ENCODE peak calls at places on chromosomes 5 and 9, in six cellular contexts. G is spleen, R is upper lobe of right lung, L is fibroblast of lung, E is HCT116, U is aorta. P is an unnamed sample.

GRCh38 chr9:16131269-16131668 is 578.4 kb downstream of the CCDC171 start:
- DNase-seq in G (no peak), R (no peak), L (peak; percentile 61), E (no peak), U (no peak), P (no peak)

GRCh38 chr9:126638571-126639132 is 24.9 kb downstream of the LMX1B start:
- DNase-seq in G (no peak), R (no peak), L (no peak), E (no peak), U (no peak), P (no peak)

GRCh38 chr5:137442660-137443059 is 56.5 kb downstream of the SPOCK1 start:
- DNase-seq in G (no peak), R (no peak), L (no peak), E (no peak), U (no peak), P (no peak)

GRCh38 chr9:87354176-87354575 is 143.5 kb upstream of the DAPK1 start:
- DNase-seq in G (no peak), R (no peak), L (no peak), E (no peak), U (no peak), P (no peak)

GRCh38 chr5:12242960-12243888 is 339.0 kb upstream of the CTNND2 start:
- DNase-seq in G (no peak), R (no peak), L (peak; percentile 58), E (no peak), U (no peak), P (no peak)

GRCh38 chr9:8895498-8896224 is 1096.1 kb upstream of the DMAC1 start:
- DNase-seq in G (no peak), R (no peak), L (peak; percentile 30), E (no peak), U (no peak), P (no peak)

GRCh38 chr5:38793099-38793498 is 52.7 kb upstream of the OSMR start:
- DNase-seq in G (no peak), R (no peak), L (no peak), E (no peak), U (no peak), P (no peak)

GRCh38 chr9:86242012-86242411 is 17.4 kb downstream of the C9orf153 start:
- DNase-seq in G (no peak), R (no peak), L (no peak), E (no peak), U (no peak), P (no peak)

GRCh38 chr9:135815433-135816178 is 91.7 kb downstream of the CAMSAP1 start:
- DNase-seq in G (peak; percentile 65), R (peak; percentile 39), L (no peak), E (no peak), U (peak; percentile 52), P (no peak)

GRCh38 chr5:78985407-78986223 is 505 bp upstream of the ARSB start:
- DNase-seq in G (peak; percentile 81), R (no peak), L (peak; percentile 79), E (no peak), U (peak; percentile 74), P (peak; percentile 55)

GRCh38 chr5:159899067-159900049 is 16.9 kb upstream of the ADRA1B start:
- DNase-seq in G (no peak), R (no peak), L (peak; percentile 78), E (no peak), U (no peak), P (no peak)

GRCh38 chr9:2559212-2560152 is 62.1 kb upstream of the VLDLR start:
- DNase-seq in G (no peak), R (no peak), L (peak; percentile 98), E (no peak), U (peak; percentile 81), P (peak; percentile 78)

GRCh38 chr9:25709941-25710340 is 31.7 kb upstream of the TUSC1 start:
- DNase-seq in G (no peak), R (no peak), L (no peak), E (no peak), U (no peak), P (no peak)

GRCh38 chr5:776862-777711 is 7.4 kb downstream of the ZDHHC11B start:
- DNase-seq in G (peak; percentile 51), R (no peak), L (no peak), E (no peak), U (peak; percentile 84), P (peak; percentile 45)

GRCh38 chr5:380701-381309 is 59.3 kb downstream of the AHRR start:
- DNase-seq in G (peak; percentile 21), R (peak; percentile 22), L (no peak), E (no peak), U (peak; percentile 9), P (no peak)

GRCh38 chr5:103298557-103298956 is 40.0 kb downstream of the MACIR start:
- DNase-seq in G (no peak), R (no peak), L (no peak), E (no peak), U (no peak), P (no peak)

GRCh38 chr9:27054125-27054524 is 48.7 kb upstream of the LRRC19 start:
- DNase-seq in G (no peak), R (no peak), L (no peak), E (no peak), U (no peak), P (no peak)

GRCh38 chr5:176447538-176447981 is 625 bp upstream of the FAF2 start:
- DNase-seq in G (peak; percentile 93), R (no peak), L (no peak), E (no peak), U (peak; percentile 86), P (peak; percentile 80)

GRCh38 chr5:124263680-124264491 is 482.6 kb downstream of the ZNF608 start:
- DNase-seq in G (no peak), R (no peak), L (no peak), E (no peak), U (no peak), P (no peak)

GRCh38 chr9:105690742-105691141 is 3.6 kb upstream of the TMEM38B start:
- DNase-seq in G (no peak), R (no peak), L (no peak), E (no peak), U (no peak), P (no peak)

GRCh38 chr9:106639873-106640568 is 222.9 kb upstream of the ZNF462 start:
- DNase-seq in G (no peak), R (no peak), L (no peak), E (no peak), U (no peak), P (no peak)

GRCh38 chr5:56814963-56815656 is at the start of gene MAP3K1:
- DNase-seq in G (peak; percentile 97), R (peak; percentile 95), L (peak; percentile 60), E (no peak), U (peak; percentile 93), P (peak; percentile 92)

GRCh38 chr5:9869616-9870288 is 239.6 kb upstream of the TAS2R1 start:
- DNase-seq in G (no peak), R (no peak), L (peak; percentile 84), E (no peak), U (no peak), P (no peak)

GRCh38 chr5:5683174-5683573 is 260.7 kb downstream of the ICE1 start:
- DNase-seq in G (no peak), R (no peak), L (no peak), E (no peak), U (no peak), P (no peak)

GRCh38 chr5:65840071-65840470 is 86.3 kb upstream of the ERBIN start:
- DNase-seq in G (no peak), R (no peak), L (no peak), E (no peak), U (no peak), P (no peak)

GRCh38 chr9:20620658-20621552 is 1.4 kb downstream of the MLLT3 start:
- DNase-seq in G (peak; percentile 86), R (peak; percentile 73), L (peak; percentile 45), E (no peak), U (peak; percentile 82), P (peak; percentile 39)

GRCh38 chr5:178203670-178204204 is 596 bp upstream of the HNRNPAB start:
- DNase-seq in G (no peak), R (no peak), L (no peak), E (no peak), U (no peak), P (no peak)

GRCh38 chr5:172179032-172179989 is 8.7 kb downstream of the STK10 start:
- DNase-seq in G (peak; percentile 82), R (no peak), L (peak; percentile 71), E (no peak), U (no peak), P (no peak)

GRCh38 chr5:61784337-61784736 is 452.3 kb downstream of the ZSWIM6 start:
- DNase-seq in G (no peak), R (no peak), L (peak; percentile 9), E (no peak), U (no peak), P (no peak)

GRCh38 chr9:130689572-130689936 is 4.0 kb upstream of the EXOSC2 start:
- DNase-seq in G (no peak), R (no peak), L (no peak), E (no peak), U (no peak), P (no peak)
- H3K4me3 ChIP-seq in G (no peak overlapping the region), R (peak overlapping the region; percentile 41), L (peak overlapping the region; percentile 28), E (peak overlapping the region; percentile 41), U (no peak overlapping the region), P (no peak overlapping the region)

DNA sequence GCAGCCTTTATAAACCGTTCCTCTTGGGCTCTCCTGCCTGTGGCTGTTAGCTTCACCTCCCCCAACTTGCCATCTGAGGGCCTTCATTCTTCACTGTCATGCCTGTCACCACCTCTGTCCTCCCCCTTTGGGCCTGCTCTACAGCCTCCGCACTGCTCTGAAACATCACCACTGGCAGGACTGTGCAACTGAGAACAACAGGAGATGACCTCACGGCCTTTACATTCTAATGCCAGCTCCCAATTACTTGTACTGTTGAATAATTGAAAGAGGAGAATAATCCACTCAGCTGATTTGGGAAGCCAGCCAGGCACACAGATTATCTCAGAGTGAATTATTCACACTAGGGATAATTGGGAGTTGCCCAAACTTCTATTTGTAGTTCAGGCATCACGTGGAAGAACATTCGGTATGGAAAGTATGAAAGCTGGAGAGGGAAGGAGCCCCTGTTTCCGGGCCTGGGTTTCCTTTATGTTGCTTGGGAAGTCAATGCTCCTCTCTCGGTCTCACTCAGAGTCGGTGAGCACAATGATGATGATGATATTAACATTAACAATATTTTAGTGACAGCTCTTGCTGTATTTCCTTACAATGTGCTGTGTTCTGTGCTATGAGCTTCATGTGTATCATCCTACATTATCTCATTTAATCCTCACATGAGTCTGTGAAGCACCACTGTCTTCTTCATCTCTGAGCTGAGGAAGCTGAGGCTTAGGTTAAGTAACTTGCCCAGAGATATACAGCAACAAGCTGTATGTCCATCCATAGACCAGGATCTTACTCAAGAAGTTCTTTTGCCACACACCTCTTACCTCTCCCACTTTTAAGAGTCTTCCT is 99.3 kb upstream of the LRRTM2 start:
- DNase-seq in G (no peak), R (no peak), L (peak; percentile 81), E (no peak), U (no peak), P (no peak)
- H3K27ac ChIP-seq in G (peak overlapping the region; percentile 51), R (peak overlapping the region; percentile 68), L (peak overlapping the region; percentile 19), E (no peak overlapping the region), U (peak overlapping the region; percentile 90), P (peak overlapping the region; percentile 20)

DNA sequence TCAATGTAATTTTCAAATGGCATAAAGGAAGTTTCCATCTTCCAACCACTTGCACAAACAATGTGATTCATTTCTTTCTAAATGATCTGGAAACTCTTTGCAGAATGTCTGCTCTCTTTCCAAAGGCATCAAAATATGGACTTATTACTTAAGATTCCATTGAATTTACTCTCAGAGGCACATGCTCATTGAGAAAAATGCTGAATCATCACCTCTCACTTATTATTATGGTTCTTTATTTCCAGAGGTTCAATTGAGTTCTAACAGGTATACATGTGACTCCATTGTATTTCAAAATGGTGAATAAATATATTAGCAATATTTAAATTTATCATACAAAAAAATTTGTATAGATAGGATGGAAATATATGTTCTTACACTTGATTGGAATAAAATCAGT is 1140.6 kb downstream of the EFNA5 start:
- DNase-seq in G (no peak), R (no peak), L (no peak), E (no peak), U (no peak), P (no peak)
- H3K4me3 ChIP-seq in G (no peak overlapping the region), R (no peak overlapping the region), L (no peak overlapping the region), E (no peak overlapping the region), U (no peak overlapping the region), P (no peak overlapping the region)

GRCh38 chr9:38388283-38389223 is 3.9 kb upstream of the ALDH1B1 start:
- DNase-seq in G (no peak), R (no peak), L (peak; percentile 67), E (no peak), U (peak; percentile 81), P (peak; percentile 84)
- H3K27ac ChIP-seq in G (peak overlapping the region; percentile 26), R (no peak overlapping the region), L (no peak overlapping the region), E (no peak overlapping the region), U (peak overlapping the region; percentile 97), P (peak overlapping the region; percentile 79)